ENCODE peak calls at places on chromosomes 2 and 18, in nine cellular contexts. X, G, P, I, Z, V, H, O and R are unnamed samples.

GRCh38 chr2:160419776-160420521 is 73.7 kb downstream of the RBMS1 start:
- DNase-seq in X (no peak), G (peak), P (no peak), I (peak), Z (no peak), V (peak), H (no peak), O (no peak), R (no peak)

GRCh38 chr18:79615091-79615490 is 64.5 kb upstream of the CTDP1 start:
- DNase-seq in X (no peak), G (no peak), P (no peak), I (no peak), Z (no peak), V (no peak), H (no peak), O (peak), R (no peak)

GRCh38 chr18:8704361-8705279 is 736 bp upstream of the MTCL1 start:
- DNase-seq in X (peak), G (peak), P (peak), I (peak), Z (peak), V (peak), H (peak), O (peak), R (peak)

GRCh38 chr2:109031481-109032228 is 42.6 kb upstream of the EDAR start:
- DNase-seq in X (no peak), G (peak), P (peak), I (no peak), Z (no peak), V (peak), H (peak), O (peak), R (no peak)

GRCh38 chr2:37326285-37326684 is 1.7 kb upstream of the PRKD3 start:
- DNase-seq in X (peak), G (peak), P (peak), I (peak), Z (peak), V (peak), H (no peak), O (no peak), R (no peak)

GRCh38 chr2:39432701-39433100 is 4.4 kb downstream of the MAP4K3 start:
- DNase-seq in X (no peak), G (no peak), P (no peak), I (no peak), Z (no peak), V (no peak), H (no peak), O (no peak), R (no peak)

GRCh38 chr18:58443671-58444070 is 185.2 kb downstream of the ALPK2 start:
- DNase-seq in X (no peak), G (no peak), P (no peak), I (no peak), Z (no peak), V (no peak), H (no peak), O (no peak), R (no peak)

GRCh38 chr2:171707752-171708151 is 20.5 kb downstream of the DYNC1I2 start:
- DNase-seq in X (no peak), G (no peak), P (no peak), I (no peak), Z (no peak), V (no peak), H (no peak), O (no peak), R (no peak)

GRCh38 chr2:50181212-50181611 is 850.7 kb downstream of the NRXN1 start:
- DNase-seq in X (peak), G (no peak), P (no peak), I (no peak), Z (no peak), V (no peak), H (no peak), O (no peak), R (no peak)

GRCh38 chr18:8821531-8821930 is 116.2 kb downstream of the MTCL1 start:
- DNase-seq in X (no peak), G (no peak), P (no peak), I (no peak), Z (no peak), V (no peak), H (no peak), O (no peak), R (no peak)

GRCh38 chr18:32086866-32087265 is 4.8 kb upstream of the RNF138 start:
- DNase-seq in X (no peak), G (peak), P (no peak), I (peak), Z (peak), V (peak), H (no peak), O (no peak), R (no peak)

GRCh38 chr2:147490612-147491261 is 354.1 kb upstream of the ACVR2A start:
- DNase-seq in X (no peak), G (no peak), P (no peak), I (no peak), Z (no peak), V (no peak), H (no peak), O (no peak), R (no peak)

GRCh38 chr2:25184254-25184653 is 15.9 kb upstream of the POMC start:
- DNase-seq in X (no peak), G (no peak), P (no peak), I (no peak), Z (no peak), V (no peak), H (no peak), O (no peak), R (peak)

GRCh38 chr18:79503406-79503805 is 107.7 kb downstream of the NFATC1 start:
- DNase-seq in X (no peak), G (no peak), P (no peak), I (no peak), Z (no peak), V (no peak), H (peak), O (peak), R (no peak)

GRCh38 chr2:107808986-107809385 is 17.7 kb upstream of the RGPD4 start:
- DNase-seq in X (peak), G (no peak), P (no peak), I (no peak), Z (no peak), V (peak), H (no peak), O (no peak), R (no peak)

GRCh38 chr2:20211420-20211819 is 13.5 kb downstream of the SDC1 start:
- DNase-seq in X (no peak), G (no peak), P (no peak), I (no peak), Z (no peak), V (no peak), H (no peak), O (no peak), R (no peak)

GRCh38 chr2:17658251-17658843 is 95.3 kb downstream of the SMC6 start:
- DNase-seq in X (no peak), G (peak), P (no peak), I (peak), Z (peak), V (peak), H (no peak), O (no peak), R (no peak)

GRCh38 chr2:9199716-9200633 is 6.6 kb upstream of the ASAP2 start:
- DNase-seq in X (no peak), G (peak), P (no peak), I (peak), Z (no peak), V (peak), H (no peak), O (no peak), R (no peak)

GRCh38 chr18:616380-616995 is 19.7 kb downstream of the CLUL1 start:
- DNase-seq in X (peak), G (peak), P (peak), I (peak), Z (no peak), V (peak), H (no peak), O (no peak), R (no peak)

GRCh38 chr2:152491139-152491472 is 156.1 kb downstream of the FMNL2 start:
- DNase-seq in X (no peak), G (no peak), P (no peak), I (no peak), Z (no peak), V (no peak), H (no peak), O (no peak), R (no peak)

GRCh38 chr2:54635554-54636152 is 87.8 kb upstream of the EML6 start:
- DNase-seq in X (no peak), G (peak), P (no peak), I (no peak), Z (no peak), V (peak), H (no peak), O (no peak), R (no peak)

GRCh38 chr2:219551412-219551811 is 7.6 kb downstream of the TMEM198 start:
- DNase-seq in X (peak), G (peak), P (peak), I (peak), Z (no peak), V (peak), H (no peak), O (no peak), R (no peak)

GRCh38 chr18:23226386-23226785 is 91.1 kb downstream of the CABLES1 start:
- DNase-seq in X (no peak), G (peak), P (no peak), I (peak), Z (no peak), V (peak), H (no peak), O (no peak), R (no peak)

GRCh38 chr18:29874519-29875098 is 1167.9 kb downstream of the DSC3 start:
- DNase-seq in X (peak), G (peak), P (peak), I (no peak), Z (no peak), V (peak), H (no peak), O (no peak), R (no peak)
- TF ChIP-seq CTCF in X (peak), G (peak), P (no peak), I (peak), Z (peak), V (peak), H (peak), O (no peak), R (peak)

GRCh38 chr2:99066075-99066557 is 75.4 kb upstream of the C2orf15 start:
- DNase-seq in X (peak), G (peak), P (peak), I (peak), Z (peak), V (peak), H (no peak), O (no peak), R (peak)
- H3K4me3 ChIP-seq in X (no peak), G (no peak), P (no peak), I (no peak), Z (no peak), V (no peak), H (peak), O (no peak), R (no peak)

DNA sequence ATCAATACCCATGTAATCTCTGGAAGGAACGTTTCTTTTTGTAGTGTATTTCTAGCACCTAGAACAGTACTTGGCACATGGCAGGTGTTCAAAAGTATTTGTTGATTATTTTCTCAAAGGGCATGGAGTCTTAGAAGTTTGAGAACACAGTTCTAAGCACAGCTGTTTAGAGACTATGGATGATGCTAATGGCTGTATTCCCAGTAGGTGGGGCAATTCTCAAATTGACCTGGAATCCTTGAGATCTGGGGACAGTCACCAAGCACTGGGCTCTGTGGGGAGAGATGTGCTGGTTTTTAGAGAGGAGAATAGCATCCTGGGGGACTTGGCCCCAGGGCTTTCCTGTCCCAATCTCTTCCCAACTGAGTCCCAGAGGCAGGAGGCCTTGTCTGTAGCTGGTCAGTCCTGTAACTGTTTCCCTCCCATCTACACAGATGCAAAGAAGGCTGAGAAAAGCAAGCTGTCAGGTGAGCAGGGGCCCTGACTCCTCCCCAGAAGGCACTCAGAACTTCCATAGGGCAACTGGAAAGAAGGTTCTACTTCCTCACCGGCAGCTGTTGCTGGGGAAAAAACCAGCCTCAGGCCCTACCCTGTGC is 17.5 kb upstream of the IL36G start:
- DNase-seq in X (no peak), G (no peak), P (peak), I (no peak), Z (no peak), V (no peak), H (no peak), O (no peak), R (no peak)
- TF ChIP-seq CTCF in X (no peak), G (no peak), P (peak), I (peak), Z (no peak), V (no peak), H (no peak), O (no peak), R (no peak)

GRCh38 chr2:74441690-74442482 is at the start of gene RTKN:
- DNase-seq in X (peak), G (no peak), P (no peak), I (no peak), Z (no peak), V (no peak), H (peak), O (peak), R (peak)

GRCh38 chr2:74439373-74440004 is 2.2 kb downstream of the RTKN start:
- DNase-seq in X (no peak), G (no peak), P (no peak), I (no peak), Z (no peak), V (no peak), H (no peak), O (no peak), R (no peak)

GRCh38 chr2:74440005-74440377 is 1.7 kb downstream of the RTKN start:
- DNase-seq in X (no peak), G (peak), P (no peak), I (peak), Z (no peak), V (peak), H (peak), O (no peak), R (no peak)

GRCh38 chr2:74440378-74441110 is 1.2 kb downstream of the RTKN start:
- DNase-seq in X (peak), G (peak), P (peak), I (peak), Z (peak), V (peak), H (peak), O (peak), R (peak)

GRCh38 chr2:74441111-74441689 is 537 bp downstream of the RTKN start:
- DNase-seq in X (no peak), G (no peak), P (no peak), I (no peak), Z (no peak), V (no peak), H (no peak), O (no peak), R (no peak)
- H3K4me3 ChIP-seq in X (peak), G (no peak), P (no peak), I (no peak), Z (no peak), V (no peak), H (peak), O (peak), R (peak)

DNA sequence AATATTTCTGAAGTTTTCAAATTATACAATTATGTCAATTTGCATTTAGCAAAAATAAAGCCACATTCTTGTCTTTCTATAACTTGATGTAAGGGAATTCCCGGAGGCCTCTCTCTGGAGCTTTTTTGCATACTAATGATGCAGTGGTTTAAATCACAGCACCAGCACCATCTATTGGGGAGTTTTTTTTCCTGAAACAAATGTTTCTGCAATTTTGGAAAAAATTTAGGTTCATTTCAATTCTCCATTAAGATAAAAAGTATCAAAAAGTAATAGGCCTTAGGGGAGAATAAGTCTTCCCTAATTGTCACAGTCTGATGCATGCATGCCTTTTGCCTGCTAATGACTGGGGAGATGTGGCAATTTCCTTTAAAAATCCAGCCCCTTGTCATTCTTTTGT is 13.5 kb downstream of the CBLN2 start:
- DNase-seq in X (no peak), G (no peak), P (no peak), I (no peak), Z (no peak), V (no peak), H (no peak), O (no peak), R (no peak)
- TF ChIP-seq CTCF in X (peak), G (peak), P (no peak), I (no peak), Z (peak), V (no peak), H (no peak), O (no peak), R (no peak)